ENCODE peak calls at places on chromosomes 12 and 14, in nine cellular contexts. One of them, this sample, is unnamed. For H3K4me1, the result is how much of the 10 kb centered on the place peaks cover.

GRCh38 chr12:6372403-6373003 is 2.9 kb downstream of the SCNN1A start:
- DNase-seq in upper lobe of left lung: peak
- DNase-seq in CD4-positive, CD25-positive, alpha-beta regulatory T cell: no peak
- DNase-seq in RWPE2: peak
- DNase-seq in cardiac muscle cell: peak
- DNase-seq in PC-9: peak
- DNase-seq in neuronal stem cell: no peak
- DNase-seq in stomach: peak
- DNase-seq in A549: peak
- DNase-seq in this sample: no peak

GRCh38 chr12:94717656-94718055 is 67.3 kb upstream of the TMCC3 start:
- DNase-seq in upper lobe of left lung: no peak
- DNase-seq in CD4-positive, CD25-positive, alpha-beta regulatory T cell: no peak
- DNase-seq in RWPE2: no peak
- DNase-seq in cardiac muscle cell: no peak
- DNase-seq in PC-9: no peak
- DNase-seq in neuronal stem cell: no peak
- DNase-seq in stomach: no peak
- DNase-seq in A549: no peak
- DNase-seq in this sample: no peak

GRCh38 chr14:32939254-32940065 is 781 bp downstream of the NPAS3 start:
- DNase-seq in upper lobe of left lung: peak
- DNase-seq in CD4-positive, CD25-positive, alpha-beta regulatory T cell: no peak
- DNase-seq in RWPE2: no peak
- DNase-seq in cardiac muscle cell: peak
- DNase-seq in PC-9: no peak
- DNase-seq in neuronal stem cell: peak
- DNase-seq in stomach: peak
- DNase-seq in A549: no peak
- DNase-seq in this sample: no peak

GRCh38 chr14:90396342-90397339 is at the start of gene CALM1:
- DNase-seq in upper lobe of left lung: peak
- DNase-seq in CD4-positive, CD25-positive, alpha-beta regulatory T cell: peak
- DNase-seq in RWPE2: peak
- DNase-seq in cardiac muscle cell: peak
- DNase-seq in PC-9: peak
- DNase-seq in neuronal stem cell: peak
- DNase-seq in stomach: peak
- DNase-seq in A549: peak
- DNase-seq in this sample: peak

GRCh38 chr14:92649934-92650545 is 98.4 kb downstream of the LGMN start:
- DNase-seq in upper lobe of left lung: peak
- DNase-seq in CD4-positive, CD25-positive, alpha-beta regulatory T cell: no peak
- DNase-seq in RWPE2: no peak
- DNase-seq in cardiac muscle cell: peak
- DNase-seq in PC-9: peak
- DNase-seq in neuronal stem cell: no peak
- DNase-seq in stomach: peak
- DNase-seq in A549: no peak
- DNase-seq in this sample: no peak

GRCh38 chr12:128966411-128966810 is 113.1 kb downstream of the GLT1D1 start:
- DNase-seq in upper lobe of left lung: no peak
- DNase-seq in CD4-positive, CD25-positive, alpha-beta regulatory T cell: no peak
- DNase-seq in RWPE2: no peak
- DNase-seq in cardiac muscle cell: no peak
- DNase-seq in PC-9: no peak
- DNase-seq in neuronal stem cell: no peak
- DNase-seq in stomach: no peak
- DNase-seq in A549: no peak
- DNase-seq in this sample: no peak

GRCh38 chr12:50078281-50078680 is 6.9 kb upstream of the SMARCD1 start:
- DNase-seq in upper lobe of left lung: no peak
- DNase-seq in CD4-positive, CD25-positive, alpha-beta regulatory T cell: no peak
- DNase-seq in RWPE2: no peak
- DNase-seq in cardiac muscle cell: no peak
- DNase-seq in PC-9: no peak
- DNase-seq in neuronal stem cell: no peak
- DNase-seq in stomach: no peak
- DNase-seq in A549: no peak
- DNase-seq in this sample: no peak

GRCh38 chr14:77306406-77307098 is 14.1 kb downstream of the POMT2 start:
- DNase-seq in upper lobe of left lung: no peak
- DNase-seq in CD4-positive, CD25-positive, alpha-beta regulatory T cell: no peak
- DNase-seq in RWPE2: no peak
- DNase-seq in cardiac muscle cell: no peak
- DNase-seq in PC-9: no peak
- DNase-seq in neuronal stem cell: no peak
- DNase-seq in stomach: no peak
- DNase-seq in A549: no peak
- DNase-seq in this sample: no peak

GRCh38 chr14:90599748-90600507 is 203.1 kb downstream of the CALM1 start:
- DNase-seq in upper lobe of left lung: no peak
- DNase-seq in CD4-positive, CD25-positive, alpha-beta regulatory T cell: no peak
- DNase-seq in RWPE2: no peak
- DNase-seq in cardiac muscle cell: peak
- DNase-seq in PC-9: peak
- DNase-seq in neuronal stem cell: no peak
- DNase-seq in stomach: no peak
- DNase-seq in A549: peak
- DNase-seq in this sample: no peak

GRCh38 chr12:57868870-57869609 is 22.5 kb upstream of the CTDSP2 start:
- DNase-seq in upper lobe of left lung: no peak
- DNase-seq in CD4-positive, CD25-positive, alpha-beta regulatory T cell: no peak
- DNase-seq in RWPE2: no peak
- DNase-seq in cardiac muscle cell: no peak
- DNase-seq in PC-9: no peak
- DNase-seq in neuronal stem cell: no peak
- DNase-seq in stomach: no peak
- DNase-seq in A549: no peak
- DNase-seq in this sample: no peak

GRCh38 chr14:97943619-97944018 is 1146.4 kb downstream of the VRK1 start:
- DNase-seq in upper lobe of left lung: no peak
- DNase-seq in CD4-positive, CD25-positive, alpha-beta regulatory T cell: no peak
- DNase-seq in RWPE2: no peak
- DNase-seq in cardiac muscle cell: no peak
- DNase-seq in PC-9: no peak
- DNase-seq in neuronal stem cell: no peak
- DNase-seq in stomach: no peak
- DNase-seq in A549: no peak
- DNase-seq in this sample: no peak

GRCh38 chr14:76551906-76552305 is 176.0 kb downstream of the ESRRB start:
- DNase-seq in upper lobe of left lung: no peak
- DNase-seq in CD4-positive, CD25-positive, alpha-beta regulatory T cell: no peak
- DNase-seq in RWPE2: no peak
- DNase-seq in cardiac muscle cell: no peak
- DNase-seq in PC-9: no peak
- DNase-seq in neuronal stem cell: no peak
- DNase-seq in stomach: no peak
- DNase-seq in A549: no peak
- DNase-seq in this sample: no peak

GRCh38 chr14:66539034-66539433 is 31.1 kb downstream of the GPHN start:
- DNase-seq in upper lobe of left lung: no peak
- DNase-seq in CD4-positive, CD25-positive, alpha-beta regulatory T cell: no peak
- DNase-seq in RWPE2: no peak
- DNase-seq in cardiac muscle cell: no peak
- DNase-seq in PC-9: no peak
- DNase-seq in neuronal stem cell: no peak
- DNase-seq in stomach: no peak
- DNase-seq in A549: no peak
- DNase-seq in this sample: no peak

GRCh38 chr14:76337619-76338545 is 38.1 kb upstream of the ESRRB start:
- DNase-seq in upper lobe of left lung: no peak
- DNase-seq in CD4-positive, CD25-positive, alpha-beta regulatory T cell: no peak
- DNase-seq in RWPE2: no peak
- DNase-seq in cardiac muscle cell: peak
- DNase-seq in PC-9: no peak
- DNase-seq in neuronal stem cell: no peak
- DNase-seq in stomach: no peak
- DNase-seq in A549: no peak
- DNase-seq in this sample: no peak

GRCh38 chr12:32907898-32908476 is 11.4 kb upstream of the PKP2 start:
- DNase-seq in upper lobe of left lung: no peak
- DNase-seq in CD4-positive, CD25-positive, alpha-beta regulatory T cell: no peak
- DNase-seq in RWPE2: no peak
- DNase-seq in cardiac muscle cell: no peak
- DNase-seq in PC-9: no peak
- DNase-seq in neuronal stem cell: no peak
- DNase-seq in stomach: no peak
- DNase-seq in A549: no peak
- DNase-seq in this sample: no peak

GRCh38 chr12:57894577-57895292 is 46.6 kb upstream of the ATP23 start:
- DNase-seq in upper lobe of left lung: no peak
- DNase-seq in CD4-positive, CD25-positive, alpha-beta regulatory T cell: no peak
- DNase-seq in RWPE2: no peak
- DNase-seq in cardiac muscle cell: no peak
- DNase-seq in PC-9: no peak
- DNase-seq in neuronal stem cell: no peak
- DNase-seq in stomach: no peak
- DNase-seq in A549: no peak
- DNase-seq in this sample: no peak

GRCh38 chr14:37063467-37064240 is 108.8 kb downstream of the SLC25A21 start:
- DNase-seq in upper lobe of left lung: no peak
- DNase-seq in CD4-positive, CD25-positive, alpha-beta regulatory T cell: no peak
- DNase-seq in RWPE2: no peak
- DNase-seq in cardiac muscle cell: no peak
- DNase-seq in PC-9: no peak
- DNase-seq in neuronal stem cell: no peak
- DNase-seq in stomach: no peak
- DNase-seq in A549: no peak
- DNase-seq in this sample: no peak

DNA sequence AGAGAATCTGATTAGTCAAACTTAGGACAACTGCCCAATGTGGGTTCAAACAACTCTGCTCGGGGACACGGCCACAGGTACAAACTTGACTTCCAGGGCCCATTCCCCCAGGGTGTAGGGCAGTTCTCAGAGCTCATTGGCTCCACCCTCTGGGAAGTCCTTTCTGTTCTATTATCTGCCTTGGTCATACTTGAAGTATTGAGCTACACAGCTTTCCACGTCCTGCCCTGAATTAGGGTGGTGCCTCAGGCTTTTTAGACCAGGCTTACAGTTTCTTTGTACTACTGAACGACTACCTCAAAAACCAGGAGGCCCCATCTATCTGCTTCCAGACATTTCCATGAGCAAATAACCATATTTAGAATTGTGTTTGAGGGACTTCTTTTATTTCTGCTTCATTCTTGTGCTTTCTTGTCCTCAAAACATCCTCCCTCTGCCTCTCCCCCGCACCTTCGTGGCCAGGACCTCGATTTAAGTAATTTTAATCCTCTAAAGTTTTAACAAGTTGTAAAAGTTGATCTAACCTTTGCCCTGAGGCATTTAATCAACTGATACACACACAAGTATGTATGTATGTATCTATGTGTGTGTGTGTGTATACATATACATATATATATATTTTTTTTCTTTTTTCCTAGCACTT is 281.8 kb upstream of the AMIGO2 start:
- DNase-seq in upper lobe of left lung: peak
- DNase-seq in CD4-positive, CD25-positive, alpha-beta regulatory T cell: peak
- DNase-seq in RWPE2: no peak
- DNase-seq in cardiac muscle cell: no peak
- DNase-seq in PC-9: no peak
- DNase-seq in neuronal stem cell: no peak
- DNase-seq in stomach: no peak
- DNase-seq in A549: peak
- DNase-seq in this sample: no peak
- H3K27ac ChIP-seq in upper lobe of left lung: peak
- H3K27ac ChIP-seq in CD4-positive, CD25-positive, alpha-beta regulatory T cell: peak
- H3K27ac ChIP-seq in RWPE2: no peak
- H3K27ac ChIP-seq in cardiac muscle cell: no peak
- H3K27ac ChIP-seq in PC-9: no peak
- H3K27ac ChIP-seq in neuronal stem cell: no peak
- H3K27ac ChIP-seq in stomach: peak
- H3K27ac ChIP-seq in A549: peak
- H3K27ac ChIP-seq in this sample: peak

GRCh38 chr12:123382684-123383083 is 1.2 kb upstream of the KMT5A start:
- DNase-seq in upper lobe of left lung: no peak
- DNase-seq in CD4-positive, CD25-positive, alpha-beta regulatory T cell: no peak
- DNase-seq in RWPE2: no peak
- DNase-seq in cardiac muscle cell: no peak
- DNase-seq in PC-9: no peak
- DNase-seq in neuronal stem cell: no peak
- DNase-seq in stomach: no peak
- DNase-seq in A549: no peak
- DNase-seq in this sample: no peak
- H3K4me3 ChIP-seq in upper lobe of left lung: no peak
- H3K4me3 ChIP-seq in CD4-positive, CD25-positive, alpha-beta regulatory T cell: no peak
- H3K4me3 ChIP-seq in RWPE2: no peak
- H3K4me3 ChIP-seq in cardiac muscle cell: no peak
- H3K4me3 ChIP-seq in PC-9: peak
- H3K4me3 ChIP-seq in neuronal stem cell: peak
- H3K4me3 ChIP-seq in stomach: no peak
- H3K4me3 ChIP-seq in A549: peak
- H3K4me3 ChIP-seq in this sample: no peak

DNA sequence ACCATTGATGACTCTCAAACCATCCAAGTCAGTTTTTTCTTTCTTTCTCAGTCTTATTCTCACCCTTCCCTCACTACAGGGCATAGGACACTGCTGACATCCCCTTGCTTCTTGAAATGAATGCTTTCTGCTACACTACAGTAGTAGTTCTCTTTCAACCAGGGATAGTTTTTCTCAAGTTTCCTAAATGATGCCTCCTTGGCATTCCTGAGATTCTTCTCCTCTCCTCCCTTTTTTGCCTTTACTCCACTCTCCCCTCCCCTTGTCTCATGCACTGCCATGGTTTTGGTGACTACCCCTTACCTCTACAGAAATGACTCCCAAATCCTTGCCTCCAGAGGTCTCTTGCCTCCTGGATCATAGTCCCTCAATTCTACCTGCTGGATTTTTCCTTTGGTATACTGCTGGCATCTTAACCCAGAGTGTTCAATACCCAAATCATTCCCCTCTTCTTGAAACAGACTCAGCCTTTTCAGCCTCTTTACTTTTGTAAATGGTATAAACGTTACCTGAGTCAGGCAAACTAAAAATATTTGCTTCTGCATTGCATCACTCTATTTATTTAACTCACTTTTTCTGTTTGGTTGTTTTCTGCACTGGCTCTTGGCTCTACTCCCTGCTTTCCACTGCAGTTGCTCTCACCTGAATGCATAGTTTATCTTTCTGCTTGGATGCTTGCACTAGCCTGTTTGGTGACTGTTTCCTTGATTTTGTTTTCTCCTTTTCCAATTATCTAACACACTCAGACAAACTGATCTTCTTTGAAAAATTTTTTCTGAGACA is 211.6 kb upstream of the IGF1 start:
- DNase-seq in upper lobe of left lung: no peak
- DNase-seq in CD4-positive, CD25-positive, alpha-beta regulatory T cell: no peak
- DNase-seq in RWPE2: no peak
- DNase-seq in cardiac muscle cell: no peak
- DNase-seq in PC-9: peak
- DNase-seq in neuronal stem cell: no peak
- DNase-seq in stomach: peak
- DNase-seq in A549: no peak
- DNase-seq in this sample: no peak
- H3K4me1 ChIP-seq in upper lobe of left lung: under half
- H3K4me1 ChIP-seq in CD4-positive, CD25-positive, alpha-beta regulatory T cell: under half
- H3K4me1 ChIP-seq in RWPE2: under half
- H3K4me1 ChIP-seq in cardiac muscle cell: under half
- H3K4me1 ChIP-seq in PC-9: under half
- H3K4me1 ChIP-seq in neuronal stem cell: under half
- H3K4me1 ChIP-seq in stomach: under half
- H3K4me1 ChIP-seq in A549: under half
- H3K4me1 ChIP-seq in this sample: under half

GRCh38 chr14:102095871-102096568 is 9.2 kb upstream of the HSP90AA1 start:
- DNase-seq in upper lobe of left lung: no peak
- DNase-seq in CD4-positive, CD25-positive, alpha-beta regulatory T cell: no peak
- DNase-seq in RWPE2: no peak
- DNase-seq in cardiac muscle cell: no peak
- DNase-seq in PC-9: no peak
- DNase-seq in neuronal stem cell: no peak
- DNase-seq in stomach: no peak
- DNase-seq in A549: no peak
- DNase-seq in this sample: no peak
- H3K27ac ChIP-seq in upper lobe of left lung: no peak
- H3K27ac ChIP-seq in CD4-positive, CD25-positive, alpha-beta regulatory T cell: no peak
- H3K27ac ChIP-seq in RWPE2: no peak
- H3K27ac ChIP-seq in cardiac muscle cell: no peak
- H3K27ac ChIP-seq in PC-9: no peak
- H3K27ac ChIP-seq in neuronal stem cell: no peak
- H3K27ac ChIP-seq in stomach: no peak
- H3K27ac ChIP-seq in A549: no peak
- H3K27ac ChIP-seq in this sample: no peak

This sample was measured in vagina.